ENCODE peak calls at places on chromosomes 5 and 9, in five cellular contexts. O is breast epithelium, S is MM.1S, K is lung, D is heart right ventricle. Z is an unnamed sample. For H3K4me1, the result is how much of the 10 kb centered on the place peaks cover.

GRCh38 chr5:62354028-62354874 is 48.2 kb downstream of the KIF2A start:
- DNase-seq in O (no peak), S (peak), K (no peak), D (peak), Z (no peak)

GRCh38 chr5:1130218-1130946 is 18.5 kb upstream of the SLC12A7 start:
- DNase-seq in O (peak), S (peak), K (peak), D (no peak), Z (no peak)

GRCh38 chr5:96968614-96969013 is 32.7 kb downstream of the LNPEP start:
- DNase-seq in O (no peak), S (no peak), K (no peak), D (no peak), Z (no peak)

GRCh38 chr5:127849891-127850290 is 146.7 kb downstream of the CCDC192 start:
- DNase-seq in O (no peak), S (no peak), K (no peak), D (no peak), Z (no peak)

GRCh38 chr5:41503321-41503720 is 7.1 kb downstream of the PLCXD3 start:
- DNase-seq in O (no peak), S (no peak), K (no peak), D (no peak), Z (no peak)

GRCh38 chr5:95780597-95780996 is 41.9 kb downstream of the GLRX start:
- DNase-seq in O (no peak), S (no peak), K (no peak), D (no peak), Z (no peak)

GRCh38 chr9:16262467-16263261 is 607.8 kb downstream of the BNC2 start:
- DNase-seq in O (no peak), S (peak), K (no peak), D (no peak), Z (no peak)

GRCh38 chr5:100827481-100827889 is 75.6 kb downstream of the ST8SIA4 start:
- DNase-seq in O (no peak), S (no peak), K (no peak), D (no peak), Z (no peak)

GRCh38 chr5:68644971-68645370 is 429.4 kb downstream of the PIK3R1 start:
- DNase-seq in O (no peak), S (peak), K (no peak), D (no peak), Z (no peak)

GRCh38 chr5:158700231-158700996 is 399.3 kb downstream of the EBF1 start:
- DNase-seq in O (no peak), S (no peak), K (no peak), D (no peak), Z (no peak)

GRCh38 chr5:170963521-170963920 is 101.7 kb downstream of the RANBP17 start:
- DNase-seq in O (no peak), S (no peak), K (no peak), D (no peak), Z (no peak)

GRCh38 chr5:28344803-28345433 is 1306.5 kb upstream of the CDH9 start:
- DNase-seq in O (no peak), S (peak), K (no peak), D (no peak), Z (no peak)

GRCh38 chr5:14534773-14535172 is 46.8 kb upstream of the OTULINL start:
- DNase-seq in O (no peak), S (no peak), K (no peak), D (no peak), Z (peak)

GRCh38 chr5:8953016-8953415 is 592.9 kb downstream of the SEMA5A start:
- DNase-seq in O (no peak), S (no peak), K (no peak), D (no peak), Z (no peak)

GRCh38 chr9:83403864-83404263 is 134.3 kb downstream of the FRMD3 start:
- DNase-seq in O (no peak), S (no peak), K (no peak), D (no peak), Z (no peak)

GRCh38 chr5:134100283-134101011 is 14.0 kb upstream of the TCF7 start:
- DNase-seq in O (no peak), S (peak), K (no peak), D (no peak), Z (peak)

GRCh38 chr9:2726620-2727335 is 9.5 kb downstream of the KCNV2 start:
- DNase-seq in O (no peak), S (no peak), K (no peak), D (no peak), Z (no peak)

GRCh38 chr9:88990721-88991065 is 575 bp upstream of the S1PR3 start:
- DNase-seq in O (no peak), S (no peak), K (no peak), D (no peak), Z (no peak)

GRCh38 chr9:88992556-88992955 is 1.3 kb downstream of the S1PR3 start:
- DNase-seq in O (no peak), S (no peak), K (no peak), D (no peak), Z (peak)

GRCh38 chr9:88989961-88990570 is 1.2 kb upstream of the S1PR3 start:
- DNase-seq in O (no peak), S (no peak), K (no peak), D (no peak), Z (no peak)

GRCh38 chr9:88993327-88993726 is 2.1 kb downstream of the S1PR3 start:
- DNase-seq in O (no peak), S (no peak), K (no peak), D (no peak), Z (peak)

DNA sequence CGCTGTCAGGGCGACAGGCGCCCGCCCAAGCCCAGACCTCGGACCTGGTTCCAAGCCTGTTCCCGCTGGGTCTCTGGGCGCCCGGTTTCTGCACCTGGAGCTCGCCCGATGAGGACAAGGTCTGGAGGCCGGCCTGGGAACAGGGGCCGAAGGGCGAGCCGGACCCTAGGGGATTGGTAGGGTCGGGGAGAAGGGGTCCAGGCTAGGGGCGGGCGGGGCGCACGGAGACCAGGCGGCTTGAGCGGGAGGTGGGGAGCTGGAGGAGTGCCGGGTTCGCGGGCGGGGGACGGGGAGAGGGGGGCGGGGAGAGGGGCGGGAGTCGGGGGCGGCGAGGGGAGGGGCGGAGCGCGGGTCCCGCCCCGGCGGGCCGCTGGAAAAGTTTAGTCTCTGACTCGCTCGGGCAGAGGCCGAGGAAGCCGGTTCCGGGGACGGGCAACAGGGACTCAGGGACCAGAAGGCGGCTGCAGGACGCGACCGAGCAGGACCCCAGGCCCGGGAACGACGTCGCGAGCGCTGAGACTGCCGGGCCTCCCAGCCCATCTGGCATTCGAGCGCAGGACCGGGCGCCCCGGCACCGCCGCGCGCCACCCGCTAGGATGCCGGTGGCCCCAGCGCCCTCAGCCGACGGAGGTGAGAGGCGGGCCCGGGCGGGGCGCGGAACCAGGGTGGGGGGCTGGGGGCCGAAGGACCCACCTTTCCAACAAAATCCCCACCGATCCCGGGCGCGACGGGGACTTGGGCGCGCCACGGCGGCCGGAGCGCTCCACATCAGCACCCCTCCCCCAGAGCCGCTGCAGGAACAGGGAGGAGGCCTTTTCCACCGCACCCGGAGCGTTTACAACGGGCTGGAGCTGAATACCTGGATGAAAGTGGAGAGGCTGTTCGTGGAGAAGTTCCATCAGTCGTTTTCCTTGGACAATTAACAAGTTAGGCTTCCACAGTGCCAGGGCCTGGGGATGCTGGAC is at the start of gene S1PR3:
- DNase-seq in O (no peak), S (no peak), K (peak), D (peak), Z (peak)
- H3K27ac ChIP-seq in O (peak), S (no peak), K (peak), D (peak), Z (peak)

GRCh38 chr9:89436326-89436725 is 61.6 kb downstream of the SEMA4D start:
- DNase-seq in O (no peak), S (no peak), K (no peak), D (no peak), Z (no peak)
- H3K4me1 ChIP-seq in O (under half), S (half or more), K (under half), D (under half), Z (under half)

GRCh38 chr9:77649109-77649812 is 1.1 kb upstream of the GNA14 start:
- DNase-seq in O (no peak), S (no peak), K (no peak), D (no peak), Z (no peak)
- TF ChIP-seq CTCF in O (no peak), S (no peak), K (no peak), D (peak), Z (no peak)

GRCh38 chr9:127991757-127992274 is 11.0 kb upstream of the EEIG1 start:
- DNase-seq in O (no peak), S (no peak), K (no peak), D (no peak), Z (no peak)
- H3K27ac ChIP-seq in O (peak), S (no peak), K (no peak), D (no peak), Z (no peak)

GRCh38 chr9:9645006-9645405 is 967.8 kb downstream of the PTPRD start:
- DNase-seq in O (no peak), S (no peak), K (no peak), D (no peak), Z (no peak)
- H3K4me1 ChIP-seq in O (under half), S (under half), K (under half), D (under half), Z (under half)

GRCh38 chr5:159773062-159773924 is 143.0 kb upstream of the ADRA1B start:
- DNase-seq in O (peak), S (peak), K (peak), D (peak), Z (peak)
- TF ChIP-seq CTCF in O (no peak), S (peak), K (no peak), D (peak), Z (no peak)

DNA sequence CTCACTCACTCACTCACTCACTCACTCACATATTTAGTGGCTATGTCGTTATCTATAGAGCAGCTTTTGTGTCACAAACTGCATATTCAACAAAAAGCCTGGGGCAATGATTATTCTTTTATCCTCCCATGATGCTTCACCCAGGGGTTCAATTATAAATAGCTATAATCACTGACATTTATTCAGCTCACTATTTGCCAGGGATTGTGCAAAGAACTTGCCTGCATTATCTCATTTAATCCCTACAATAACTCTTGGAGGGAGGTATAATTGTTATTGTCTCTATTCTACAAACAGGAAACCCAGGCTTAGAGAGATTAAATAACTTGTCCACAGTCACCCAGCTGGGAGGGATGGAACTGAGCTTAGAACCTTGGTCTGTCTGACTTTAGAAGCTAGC is 298.0 kb upstream of the MSX2 start:
- DNase-seq in O (no peak), S (no peak), K (no peak), D (no peak), Z (no peak)
- H3K27ac ChIP-seq in O (no peak), S (no peak), K (no peak), D (no peak), Z (no peak)

GRCh38 chr9:23779220-23779619 is 46.8 kb downstream of the ELAVL2 start:
- DNase-seq in O (no peak), S (no peak), K (no peak), D (no peak), Z (no peak)
- H3K4me1 ChIP-seq in O (under half), S (under half), K (under half), D (under half), Z (under half)